ENCODE peak calls at places on chromosomes 5 and 9, in ten cellular contexts. U is upper lobe of left lung, X is spleen, V is breast epithelium, Q is ovary, O is Peyer's patch, K is uterus, I is right lobe of liver, F is GM12892, Z is IMR-90. E is an unnamed sample.
A peak's percentile ranks its signal among the peaks of the same experiment; 100 is the strongest.

GRCh38 chr5:143006511-143006910 is 236.3 kb downstream of the ARHGAP26 start:
- DNase-seq in V (no peak), O (no peak), K (no peak), Z (no peak), U (no peak), Q (no peak), I (no peak), X (no peak), F (no peak), E (no peak)

GRCh38 chr5:151741678-151742423 is 16.6 kb downstream of the ATOX1 start:
- DNase-seq in V (no peak), U (no peak), Z (peak; percentile 83), X (no peak), O (no peak), K (no peak), Q (no peak), I (no peak), F (no peak), E (no peak)

GRCh38 chr9:34694811-34695210 is 3.7 kb upstream of the CCL19 start:
- DNase-seq in F (no peak), K (no peak), Q (no peak), Z (no peak), U (no peak), V (no peak), O (no peak), I (no peak), X (no peak), E (no peak)

GRCh38 chr5:7759257-7759871 is 91.6 kb downstream of the CFAP90 start:
- DNase-seq in K (no peak), O (no peak), U (no peak), X (no peak), F (no peak), Z (no peak), V (no peak), Q (no peak), I (no peak), E (no peak)

GRCh38 chr9:122179690-122180074 is 20.0 kb downstream of the MORN5 start:
- DNase-seq in X (no peak), Z (peak; percentile 29), V (no peak), F (no peak), Q (no peak), I (no peak), U (no peak), K (no peak), O (no peak), E (no peak)

GRCh38 chr5:112960316-112960715 is 16.3 kb upstream of the DCP2 start:
- DNase-seq in Q (no peak), Z (no peak), V (no peak), O (no peak), I (no peak), U (no peak), X (no peak), K (no peak), F (no peak), E (no peak)

GRCh38 chr9:137381501-137382443 is 41.2 kb downstream of the EXD3 start:
- DNase-seq in O (no peak), Z (no peak), Q (peak; percentile 17), I (no peak), F (no peak), U (no peak), K (no peak), X (peak; percentile 59), V (no peak), E (no peak)

GRCh38 chr5:53303105-53303504 is 177.3 kb upstream of the FST start:
- DNase-seq in I (no peak), V (no peak), U (no peak), Q (no peak), O (no peak), K (no peak), X (no peak), F (no peak), Z (peak; percentile 88), E (no peak)

GRCh38 chr5:118968925-118969375 is 19.4 kb downstream of the DTWD2 start:
- DNase-seq in X (no peak), Z (peak; percentile 19), V (no peak), I (no peak), F (no peak), K (no peak), U (no peak), O (no peak), Q (no peak), E (no peak)

GRCh38 chr5:62791059-62791458 is 212.4 kb downstream of the LRRC70 start:
- DNase-seq in I (no peak), K (no peak), Z (no peak), V (no peak), U (no peak), Q (no peak), F (no peak), O (no peak), X (no peak), E (peak; percentile 4)

DNA sequence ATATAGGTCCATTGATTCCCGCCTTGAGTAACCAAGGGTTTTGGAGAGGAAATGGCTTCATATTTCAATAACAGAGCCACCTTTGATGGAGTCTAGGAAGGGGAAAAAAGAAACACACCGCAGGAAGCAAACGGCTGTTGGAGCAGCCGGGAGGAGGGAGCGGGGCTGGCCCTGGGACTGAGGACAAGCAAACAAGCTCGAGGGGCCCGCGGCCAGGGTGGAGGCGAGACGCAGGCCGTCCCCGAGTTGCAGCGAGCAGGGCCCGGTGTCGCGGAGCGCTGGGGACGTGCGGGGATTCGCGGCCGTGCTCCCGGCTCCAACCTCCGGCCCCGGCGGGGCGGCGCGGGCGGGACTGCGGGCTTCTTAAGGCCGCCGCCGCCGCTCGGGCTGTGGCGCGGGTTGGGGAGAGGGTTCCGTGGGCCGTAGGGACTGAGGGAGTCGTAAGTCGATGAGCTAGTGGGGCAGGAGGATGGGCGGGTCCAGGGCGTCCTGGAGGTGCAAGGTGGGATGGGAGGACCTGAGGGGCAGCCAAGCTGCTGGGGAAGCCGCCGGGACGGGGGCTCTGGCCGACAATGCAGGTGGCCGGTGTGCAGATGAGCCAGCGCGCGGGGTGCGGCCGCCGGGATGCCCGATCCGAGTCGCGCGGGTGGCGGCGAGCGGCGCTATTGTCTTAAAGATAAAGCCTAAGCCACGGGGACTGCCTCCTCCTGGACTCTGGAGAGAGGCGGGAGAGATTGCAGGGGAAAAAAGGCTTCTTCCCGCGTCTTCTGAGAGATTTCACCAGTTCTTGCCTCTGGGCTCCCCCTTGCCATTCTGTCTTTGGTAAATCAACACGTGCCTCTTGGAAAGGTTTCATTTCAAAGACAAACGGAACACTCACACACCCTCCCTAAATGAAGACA is 1.5 kb upstream of the HAPLN1 start:
- DNase-seq in K (peak; percentile 27), Z (peak; percentile 63), Q (peak; percentile 40), I (peak; percentile 71), U (peak; percentile 53), O (no peak), V (no peak), X (peak; percentile 72), F (peak; percentile 14), E (peak; percentile 4)
- TF ChIP-seq POLR2A in K (no peak), Z (no peak), Q (no peak), I (no peak), U (no peak), O (no peak), V (no peak), X (no peak), F (no peak), E (no peak)

DNA sequence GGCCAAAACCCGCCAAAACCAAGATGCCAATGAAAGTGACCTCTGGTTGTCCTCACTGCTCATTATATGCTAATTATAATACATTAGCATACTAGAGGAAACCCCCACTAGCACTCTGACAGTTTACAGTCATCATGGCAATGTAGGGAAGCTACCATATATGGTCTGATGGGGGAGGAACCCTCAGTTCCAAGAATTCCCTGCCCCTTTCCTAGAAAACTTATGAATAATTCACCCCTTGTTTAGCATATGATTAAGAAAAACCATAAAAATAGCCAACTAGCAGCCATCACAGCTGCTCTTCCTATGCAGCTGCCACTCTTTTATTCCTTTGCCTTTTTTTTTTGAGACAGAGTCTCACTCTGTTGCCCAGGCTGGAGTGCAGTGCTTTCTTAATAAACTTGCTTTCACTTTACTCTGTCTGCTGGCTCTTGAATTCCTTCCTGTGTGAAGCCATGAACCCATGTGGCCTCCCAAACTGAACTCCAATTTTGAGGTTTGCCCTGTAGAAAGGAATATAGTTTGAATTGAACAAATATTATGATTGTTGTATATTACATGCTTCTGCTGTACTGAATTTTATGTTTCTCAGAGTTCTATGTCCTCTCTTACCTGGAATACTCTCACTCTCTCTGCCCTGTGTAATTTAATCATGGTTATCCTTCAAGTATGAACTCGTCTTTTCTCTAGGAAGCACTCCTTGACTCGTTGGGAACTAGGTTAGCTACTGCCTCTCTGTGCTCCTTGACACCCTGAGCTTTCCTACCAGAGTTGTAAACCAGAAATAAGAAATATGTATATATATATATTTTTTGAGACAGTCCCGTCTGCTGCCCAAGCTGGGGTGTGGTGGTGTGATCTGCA is 59.8 kb downstream of the KIAA1958 start:
- DNase-seq in Z (peak; percentile 18), Q (no peak), K (no peak), I (no peak), V (no peak), F (no peak), O (no peak), X (no peak), U (no peak), E (peak; percentile 48)
- TF ChIP-seq POLR2A in Z (no peak), Q (no peak), K (no peak), I (no peak), V (no peak), F (no peak), O (no peak), X (no peak), U (no peak), E (no peak)

GRCh38 chr9:93902051-93902779 is 52.9 kb downstream of the BARX1 start:
- DNase-seq in U (peak; percentile 14), F (no peak), Z (no peak), K (peak; percentile 1), X (peak; percentile 46), Q (peak; percentile 8), I (peak; percentile 1), V (peak; percentile 22), O (no peak), E (no peak)

GRCh38 chr9:93900971-93901861 is 53.9 kb downstream of the BARX1 start:
- DNase-seq in X (peak; percentile 46), K (peak; percentile 3), O (peak; percentile 9), I (no peak), Q (peak; percentile 5), F (no peak), U (peak; percentile 17), Z (no peak), V (peak; percentile 24), E (no peak)

GRCh38 chr9:93903886-93904648 is 51.1 kb downstream of the BARX1 start:
- DNase-seq in O (no peak), F (no peak), K (no peak), U (no peak), I (peak; percentile 6), Z (no peak), Q (peak; percentile 6), X (peak; percentile 64), V (no peak), E (no peak)

GRCh38 chr9:93904649-93905472 is 50.3 kb downstream of the BARX1 start:
- DNase-seq in X (peak; percentile 50), K (no peak), I (no peak), V (no peak), Q (no peak), F (no peak), Z (no peak), U (no peak), O (no peak), E (no peak)

GRCh38 chr9:93902780-93903655 is 52.1 kb downstream of the BARX1 start:
- DNase-seq in F (no peak), Q (peak; percentile 13), I (peak; percentile 6), Z (no peak), O (no peak), U (peak; percentile 12), K (no peak), V (peak; percentile 36), X (peak; percentile 56), E (no peak)
- TF ChIP-seq POLR2A in F (no peak), Q (no peak), I (no peak), Z (no peak), O (no peak), U (no peak), K (no peak), V (no peak), X (no peak), E (no peak)

GRCh38 chr9:124855944-124856773 is 2.9 kb downstream of the WDR38 start:
- DNase-seq in F (no peak), I (no peak), V (no peak), X (peak; percentile 77), Z (no peak), O (no peak), Q (no peak), K (no peak), U (no peak), E (no peak)
- TF ChIP-seq POLR2A in F (no peak), I (no peak), V (no peak), X (no peak), Z (no peak), O (no peak), Q (no peak), K (no peak), U (no peak), E (no peak)